ENCODE peak calls at places on chromosome 1, in five cellular contexts. One of them, this sample, is unnamed.

GRCh38 chr1:245301921-245302320 is 147.1 kb downstream of the KIF26B start:
- DNase-seq in activated CD4-positive, alpha-beta T cell treated with anti-CD3 and anti-CD28 coated beads for 36 hours: no peak
- DNase-seq in cardiac fibroblast: peak; percentile 36
- DNase-seq in stimulated activated CD4-positive, alpha-beta T cell treated with anti-CD3 and anti-CD28 coated beads, Interleukin-1b, Interleukin-23, amount 100 ng/mL, for 24 hours: no peak
- DNase-seq in NCI-H1092 treated with DMSO at 0.1 percent for 48 hours: no peak
- DNase-seq in this sample: no peak

GRCh38 chr1:78043436-78043835 is 2.3 kb upstream of the GIPC2 start:
- DNase-seq in activated CD4-positive, alpha-beta T cell treated with anti-CD3 and anti-CD28 coated beads for 36 hours: no peak
- DNase-seq in stimulated activated CD4-positive, alpha-beta T cell treated with anti-CD3 and anti-CD28 coated beads, Interleukin-1b, Interleukin-23, amount 100 ng/mL, for 24 hours: no peak
- DNase-seq in NCI-H1092 treated with DMSO at 0.1 percent for 48 hours: no peak
- DNase-seq in cardiac fibroblast: no peak
- DNase-seq in this sample: no peak

GRCh38 chr1:29827801-29828525 is 591.6 kb downstream of the PTPRU start:
- DNase-seq in stimulated activated CD4-positive, alpha-beta T cell treated with anti-CD3 and anti-CD28 coated beads, Interleukin-1b, Interleukin-23, amount 100 ng/mL, for 24 hours: no peak
- DNase-seq in activated CD4-positive, alpha-beta T cell treated with anti-CD3 and anti-CD28 coated beads for 36 hours: no peak
- DNase-seq in NCI-H1092 treated with DMSO at 0.1 percent for 48 hours: no peak
- DNase-seq in cardiac fibroblast: no peak
- DNase-seq in this sample: no peak

GRCh38 chr1:206864939-206865671 is at the start of gene IL20:
- DNase-seq in NCI-H1092 treated with DMSO at 0.1 percent for 48 hours: peak; percentile 48
- DNase-seq in activated CD4-positive, alpha-beta T cell treated with anti-CD3 and anti-CD28 coated beads for 36 hours: peak; percentile 95
- DNase-seq in cardiac fibroblast: peak; percentile 84
- DNase-seq in stimulated activated CD4-positive, alpha-beta T cell treated with anti-CD3 and anti-CD28 coated beads, Interleukin-1b, Interleukin-23, amount 100 ng/mL, for 24 hours: peak; percentile 86
- DNase-seq in this sample: no peak

GRCh38 chr1:66980745-66981367 is 56.1 kb downstream of the MIER1 start:
- DNase-seq in activated CD4-positive, alpha-beta T cell treated with anti-CD3 and anti-CD28 coated beads for 36 hours: no peak
- DNase-seq in cardiac fibroblast: peak; percentile 60
- DNase-seq in stimulated activated CD4-positive, alpha-beta T cell treated with anti-CD3 and anti-CD28 coated beads, Interleukin-1b, Interleukin-23, amount 100 ng/mL, for 24 hours: no peak
- DNase-seq in NCI-H1092 treated with DMSO at 0.1 percent for 48 hours: peak; percentile 4
- DNase-seq in this sample: no peak

GRCh38 chr1:179327679-179328078 is 34.1 kb downstream of the SOAT1 start:
- DNase-seq in cardiac fibroblast: no peak
- DNase-seq in NCI-H1092 treated with DMSO at 0.1 percent for 48 hours: no peak
- DNase-seq in activated CD4-positive, alpha-beta T cell treated with anti-CD3 and anti-CD28 coated beads for 36 hours: no peak
- DNase-seq in stimulated activated CD4-positive, alpha-beta T cell treated with anti-CD3 and anti-CD28 coated beads, Interleukin-1b, Interleukin-23, amount 100 ng/mL, for 24 hours: no peak
- DNase-seq in this sample: no peak

GRCh38 chr1:230854423-230854822 is 13.9 kb downstream of the C1orf198 start:
- DNase-seq in stimulated activated CD4-positive, alpha-beta T cell treated with anti-CD3 and anti-CD28 coated beads, Interleukin-1b, Interleukin-23, amount 100 ng/mL, for 24 hours: no peak
- DNase-seq in NCI-H1092 treated with DMSO at 0.1 percent for 48 hours: no peak
- DNase-seq in cardiac fibroblast: no peak
- DNase-seq in activated CD4-positive, alpha-beta T cell treated with anti-CD3 and anti-CD28 coated beads for 36 hours: no peak
- DNase-seq in this sample: no peak

GRCh38 chr1:96409689-96410088 is 311.9 kb upstream of the PTBP2 start:
- DNase-seq in cardiac fibroblast: no peak
- DNase-seq in activated CD4-positive, alpha-beta T cell treated with anti-CD3 and anti-CD28 coated beads for 36 hours: no peak
- DNase-seq in stimulated activated CD4-positive, alpha-beta T cell treated with anti-CD3 and anti-CD28 coated beads, Interleukin-1b, Interleukin-23, amount 100 ng/mL, for 24 hours: no peak
- DNase-seq in NCI-H1092 treated with DMSO at 0.1 percent for 48 hours: no peak
- DNase-seq in this sample: no peak

This sample was measured in D721Med.